ENCODE peak calls at places on chromosomes 6 and 20, in nine cellular contexts. J, C, F, N, G, T, B, Q and R are unnamed samples.

GRCh38 chr6:11798096-11798495 is 19.5 kb upstream of the ADTRP start:
- DNase-seq in Q (no peak), F (no peak), J (no peak), C (no peak), T (no peak), N (no peak), B (no peak), G (no peak), R (no peak)

GRCh38 chr6:93105017-93105416 is 314.3 kb downstream of the EPHA7 start:
- DNase-seq in T (peak; percentile 18), N (no peak), G (no peak), C (no peak), Q (no peak), B (no peak), F (no peak), J (no peak), R (no peak)

GRCh38 chr6:28515676-28516075 is at the start of gene GPX6:
- DNase-seq in B (no peak), C (no peak), N (no peak), J (no peak), T (no peak), G (no peak), Q (no peak), F (no peak), R (no peak)

GRCh38 chr6:36679043-36679821 is 718 bp downstream of the CDKN1A start:
- DNase-seq in G (peak; percentile 35), T (no peak), J (no peak), F (peak; percentile 82), C (no peak), Q (peak; percentile 75), N (peak; percentile 85), B (peak; percentile 24), R (no peak)

GRCh38 chr20:10115021-10115420 is 80.2 kb downstream of the ANKEF1 start:
- DNase-seq in N (no peak), Q (no peak), T (no peak), F (no peak), B (no peak), G (no peak), J (no peak), C (no peak), R (no peak)

GRCh38 chr6:21856096-21856825 is 262.7 kb downstream of the SOX4 start:
- DNase-seq in B (no peak), Q (no peak), F (no peak), G (no peak), N (no peak), J (no peak), C (no peak), T (peak; percentile 78), R (no peak)

GRCh38 chr6:67248077-67248476 is 1387.0 kb upstream of the ADGRB3 start:
- DNase-seq in J (no peak), F (no peak), C (no peak), B (no peak), Q (no peak), G (no peak), T (no peak), N (no peak), R (no peak)

GRCh38 chr6:44028767-44029166 is 98.5 kb downstream of the MRPL14 start:
- DNase-seq in F (no peak), N (no peak), C (no peak), B (no peak), G (no peak), T (no peak), Q (no peak), J (no peak), R (no peak)

GRCh38 chr6:38452816-38453215 is 186.9 kb downstream of the BTBD9 start:
- DNase-seq in G (no peak), B (no peak), Q (no peak), N (no peak), J (no peak), F (no peak), C (no peak), T (no peak), R (no peak)

GRCh38 chr6:167532410-167533294 is 207.8 kb downstream of the TTLL2 start:
- DNase-seq in N (no peak), B (no peak), F (no peak), Q (no peak), G (no peak), J (no peak), T (no peak), C (no peak), R (no peak)

GRCh38 chr6:16793828-16794412 is 32.7 kb upstream of the ATXN1 start:
- DNase-seq in T (no peak), J (no peak), C (no peak), B (no peak), N (no peak), G (no peak), Q (no peak), F (no peak), R (no peak)